ENCODE peak calls at places on chromosomes 11 and 22, in five cellular contexts. J is K562, D is HepG2, Y is H1, P is GM12878. T is an unnamed sample.
A peak's percentile ranks its signal among the peaks of the same experiment; 100 is the strongest.

GRCh38 chr11:94501522-94501921 is 7.7 kb downstream of the ANKRD49 start:
- DNase-seq in J (no peak), D (no peak), Y (no peak), P (no peak), T (no peak)

GRCh38 chr11:128941573-128942271 is 949 bp downstream of the TP53AIP1 start:
- DNase-seq in J (no peak), D (no peak), Y (no peak), P (no peak), T (no peak)

GRCh38 chr11:111736191-111736590 is 30.0 kb downstream of the PPP2R1B start:
- DNase-seq in J (no peak), D (no peak), Y (no peak), P (no peak), T (no peak)

GRCh38 chr22:21904250-21904789 is 36.9 kb upstream of the MAPK1 start:
- DNase-seq in J (no peak), D (no peak), Y (no peak), P (no peak), T (no peak)

GRCh38 chr11:11265994-11266606 is 87.0 kb downstream of the CSNK2A3 start:
- DNase-seq in J (peak; percentile 64), D (no peak), Y (peak; percentile 94), P (no peak), T (peak; percentile 87)

GRCh38 chr11:64864473-64865285 is 13.7 kb downstream of the EHD1 start:
- DNase-seq in J (no peak), D (no peak), Y (no peak), P (no peak), T (no peak)

GRCh38 chr11:72786305-72787261 is 7.3 kb downstream of the STARD10 start:
- DNase-seq in J (no peak), D (peak; percentile 56), Y (no peak), P (no peak), T (no peak)

GRCh38 chr11:94800394-94800793 is 32.2 kb downstream of the AMOTL1 start:
- DNase-seq in J (no peak), D (no peak), Y (no peak), P (no peak), T (no peak)

GRCh38 chr11:10022764-10023163 is 271.3 kb downstream of the SBF2 start:
- DNase-seq in J (no peak), D (no peak), Y (no peak), P (no peak), T (no peak)

GRCh38 chr11:10916674-10917073 is 58.8 kb upstream of the ZBED5 start:
- DNase-seq in J (no peak), D (no peak), Y (no peak), P (no peak), T (no peak)

GRCh38 chr11:2084721-2085120 is 54.5 kb downstream of the IGF2 start:
- DNase-seq in J (no peak), D (no peak), Y (no peak), P (no peak), T (no peak)

GRCh38 chr11:29395555-29396072 is 621.2 kb downstream of the KCNA4 start:
- DNase-seq in J (no peak), D (no peak), Y (no peak), P (no peak), T (no peak)

GRCh38 chr11:72039108-72039850 is 40.6 kb downstream of the IL18BP start:
- DNase-seq in J (no peak), D (no peak), Y (no peak), P (no peak), T (no peak)

GRCh38 chr11:1152316-1153104 is 5.2 kb upstream of the MUC5AC start:
- DNase-seq in J (no peak), D (peak; percentile 12), Y (no peak), P (no peak), T (peak; percentile 12)

GRCh38 chr22:31449521-31449920 is 40.1 kb downstream of the EIF4ENIF1 start:
- DNase-seq in J (no peak), D (no peak), Y (no peak), P (no peak), T (no peak)

GRCh38 chr11:6431861-6432260 is 8.9 kb downstream of the HPX start:
- DNase-seq in J (no peak), D (no peak), Y (no peak), P (no peak), T (no peak)

GRCh38 chr11:61297741-61298140 is 2.6 kb upstream of the VWCE start:
- DNase-seq in J (no peak), D (peak; percentile 29), Y (no peak), P (no peak), T (no peak)

GRCh38 chr11:59523541-59523940 is 12.2 kb downstream of the OR4D9 start:
- DNase-seq in J (peak; percentile 25), D (no peak), Y (no peak), P (no peak), T (no peak)

GRCh38 chr22:27509132-27509920 is 292.2 kb downstream of the MN1 start:
- DNase-seq in J (no peak), D (no peak), Y (no peak), P (no peak), T (no peak)

GRCh38 chr22:46148336-46148735 is 2.0 kb upstream of the PPARA start:
- DNase-seq in J (no peak), D (no peak), Y (no peak), P (no peak), T (no peak)

GRCh38 chr11:1109918-1110705 is 35.4 kb downstream of the MUC2 start:
- DNase-seq in J (no peak), D (no peak), Y (no peak), P (no peak), T (no peak)

GRCh38 chr22:29773233-29773632 is 6.1 kb downstream of the UQCR10 start:
- DNase-seq in J (no peak), D (no peak), Y (no peak), P (no peak), T (no peak)

GRCh38 chr11:113132001-113132400 is 170.8 kb downstream of the NCAM1 start:
- DNase-seq in J (no peak), D (no peak), Y (no peak), P (no peak), T (no peak)

GRCh38 chr22:30327864-30328345 is 1.2 kb upstream of the TBC1D10A start:
- DNase-seq in J (peak; percentile 41), D (peak; percentile 53), Y (no peak), P (no peak), T (peak; percentile 33)

GRCh38 chr11:111120691-111121090 is 124.8 kb upstream of the POU2AF2 start:
- DNase-seq in J (no peak), D (no peak), Y (no peak), P (no peak), T (no peak)

GRCh38 chr11:34604216-34604615 is 16.7 kb upstream of the EHF start:
- DNase-seq in J (no peak), D (no peak), Y (no peak), P (no peak), T (no peak)

GRCh38 chr11:46339816-46340215 is 7.4 kb upstream of the DGKZ start:
- DNase-seq in J (no peak), D (no peak), Y (no peak), P (no peak), T (no peak)

GRCh38 chr22:23780146-23780748 is 6.5 kb upstream of the SMARCB1 start:
- DNase-seq in J (no peak), D (no peak), Y (no peak), P (no peak), T (no peak)

GRCh38 chr11:27699242-27699925 is 871 bp downstream of the BDNF start:
- DNase-seq in J (no peak), D (no peak), Y (peak; percentile 60), P (no peak), T (peak; percentile 33)

DNA sequence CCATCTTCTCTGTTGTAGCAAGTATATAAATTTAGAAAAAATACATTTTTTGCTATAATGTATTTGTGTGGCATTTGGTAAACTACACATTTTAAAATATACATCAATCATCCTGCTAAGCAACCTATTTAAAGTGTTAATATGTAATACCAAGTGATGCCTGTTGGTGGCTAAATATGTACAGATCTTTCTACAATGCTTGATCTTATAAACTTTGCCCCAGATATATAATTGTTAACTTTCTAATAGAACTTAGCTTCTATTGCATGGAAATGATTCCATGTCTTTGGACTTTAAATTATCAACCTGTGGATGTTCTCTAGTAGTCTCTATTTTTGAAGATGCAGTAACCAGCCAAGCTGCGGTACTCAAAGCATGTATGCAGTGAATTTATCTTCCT is 1260.4 kb upstream of the RAG2 start:
- DNase-seq in J (no peak), D (no peak), Y (no peak), P (no peak), T (no peak)
- TF ChIP-seq USF2 in J (no peak), D (no peak), Y (no peak), P (no peak), T (no peak)

GRCh38 chr11:118921929-118922744 is 3.6 kb downstream of the BCL9L start:
- DNase-seq in J (no peak), D (peak; percentile 80), Y (peak; percentile 73), P (no peak), T (peak; percentile 76)
- TF ChIP-seq ATF2 in J (no peak), D (no peak), Y (no peak), P (no peak), T (no peak)

GRCh38 chr22:43404673-43405385 is 7.0 kb upstream of the MPPED1 start:
- DNase-seq in J (no peak), D (no peak), Y (no peak), P (no peak), T (no peak)
- TF ChIP-seq CREB1 in J (no peak), D (no peak), Y (no peak), P (no peak), T (no peak)

GRCh38 chr11:19447150-19447566 is 206.4 kb upstream of the E2F8 start:
- DNase-seq in J (no peak), D (no peak), Y (no peak), P (no peak), T (no peak)
- TF ChIP-seq USF2 in J (no peak), D (no peak), Y (no peak), P (no peak), T (no peak)

GRCh38 chr11:100851584-100852152 is 164.6 kb downstream of the ARHGAP42 start:
- DNase-seq in J (no peak), D (no peak), Y (no peak), P (no peak), T (no peak)

GRCh38 chr11:100847696-100848216 is 160.7 kb downstream of the ARHGAP42 start:
- DNase-seq in J (no peak), D (no peak), Y (no peak), P (no peak), T (no peak)

GRCh38 chr11:100849009-100849913 is 162.2 kb downstream of the ARHGAP42 start:
- DNase-seq in J (no peak), D (no peak), Y (no peak), P (no peak), T (no peak)

GRCh38 chr11:100851129-100851528 is 164.0 kb downstream of the ARHGAP42 start:
- DNase-seq in J (no peak), D (no peak), Y (no peak), P (no peak), T (no peak)

GRCh38 chr11:100849914-100850235 is 162.8 kb downstream of the ARHGAP42 start:
- DNase-seq in J (no peak), D (no peak), Y (no peak), P (no peak), T (no peak)
- TF ChIP-seq ATF2 in J (no peak), D (no peak), Y (no peak), P (no peak), T (no peak)